ENCODE peak calls at places on chromosomes 13 and 19, in ten cellular contexts. R is uterus; O is SHP77; W is stimulated activated CD8-positive, alpha-beta memory T cell treated with anti-CD3 and anti-CD28 coated beads, Interleukin-2, amount 100 ng/mL, for 48 hours; T is activated naive CD4-positive, alpha-beta T cell; H is NCI-H1105; F is activated T-helper 1 cell treated with anti-CD3 and anti-CD28 coated beads, Interleukin-2, amount 50 U/mL, for 16 hours; A is stimulated activated CD4-positive, alpha-beta T cell treated with anti-CD3 and anti-CD28 coated beads, Interleukin-4, amount 100 ng/mL, for 4 hours; Q is NCI-H1694; J is activated CD4-positive, alpha-beta T cell treated with anti-CD3 and anti-CD28 coated beads for 24 hours. L is an unnamed sample.

GRCh38 chr19:34578173-34578572 is 96.6 kb downstream of the WTIP start:
- DNase-seq in O (no peak), H (no peak), R (no peak), Q (no peak), A (no peak), J (no peak), F (no peak), T (no peak), W (no peak), L (no peak)

GRCh38 chr19:38712161-38712748 is 32.0 kb downstream of the CAPN12 start:
- DNase-seq in Q (no peak), A (no peak), J (no peak), F (no peak), T (no peak), W (no peak), R (no peak), H (no peak), O (no peak), L (no peak)

GRCh38 chr19:38073806-38074685 is 150.0 kb downstream of the DPF1 start:
- DNase-seq in T (no peak), Q (peak), A (no peak), F (no peak), R (no peak), J (no peak), O (peak), W (no peak), H (no peak), L (no peak)

GRCh38 chr19:36097036-36097435 is 13.9 kb upstream of the OVOL3 start:
- DNase-seq in F (no peak), O (no peak), T (no peak), R (no peak), J (no peak), Q (no peak), W (no peak), H (no peak), A (no peak), L (no peak)

GRCh38 chr19:13154911-13155471 is 4.8 kb downstream of the IER2 start:
- DNase-seq in Q (no peak), H (peak), R (peak), W (peak), O (no peak), A (peak), J (peak), F (peak), T (peak), L (peak)

GRCh38 chr19:10037809-10038208 is 24.5 kb downstream of the RDH8 start:
- DNase-seq in H (no peak), A (no peak), O (no peak), W (no peak), J (no peak), Q (no peak), R (no peak), T (no peak), F (no peak), L (no peak)

GRCh38 chr19:1657632-1658445 is 5.4 kb upstream of the TCF3 start:
- DNase-seq in O (no peak), Q (no peak), J (no peak), T (no peak), A (no peak), F (no peak), R (no peak), W (no peak), H (no peak), L (no peak)

GRCh38 chr13:80134360-80134759 is 206.6 kb downstream of the SPRY2 start:
- DNase-seq in H (no peak), O (no peak), F (no peak), J (no peak), R (no peak), W (no peak), T (no peak), A (no peak), Q (no peak), L (no peak)

GRCh38 chr13:75486146-75486545 is 4.2 kb upstream of the TBC1D4 start:
- DNase-seq in F (no peak), R (no peak), A (no peak), O (no peak), W (no peak), Q (no peak), H (no peak), J (no peak), T (no peak), L (no peak)

GRCh38 chr13:30829145-30829544 is 76.9 kb upstream of the MEDAG start:
- DNase-seq in F (no peak), T (no peak), W (no peak), O (no peak), A (no peak), R (no peak), H (no peak), J (no peak), Q (no peak), L (no peak)

GRCh38 chr13:48828962-48829405 is 146.7 kb upstream of the FNDC3A start:
- DNase-seq in J (no peak), W (no peak), Q (no peak), F (no peak), H (peak), T (no peak), R (no peak), A (peak), O (peak), L (no peak)

L was measured in aorta.